ENCODE peak calls at places on chromosomes 16 and 17, in four cellular contexts. J is AG04450, Z is SJCRH30, U is mesenchymal stem cell. W is an unnamed sample.

GRCh38 chr17:4708436-4708835 is 2.0 kb upstream of the ARRB2 start:
- DNase-seq in J (no peak), Z (peak; percentile 76), U (peak; percentile 19), W (no peak)

GRCh38 chr17:35577826-35578194 is 561 bp downstream of the PEX12 start:
- DNase-seq in J (no peak), Z (no peak), U (peak; percentile 50), W (peak; percentile 11)

GRCh38 chr16:47778106-47778803 is 317.1 kb downstream of the PHKB start:
- DNase-seq in J (no peak), Z (no peak), U (no peak), W (no peak)

GRCh38 chr16:8686031-8686621 is 11.7 kb downstream of the ABAT start:
- DNase-seq in J (no peak), Z (peak; percentile 14), U (no peak), W (no peak)

GRCh38 chr17:63478814-63479494 is 2.1 kb downstream of the ACE start:
- DNase-seq in J (peak; percentile 74), Z (peak; percentile 75), U (peak; percentile 90), W (peak; percentile 83)

GRCh38 chr17:31789707-31790505 is 69.1 kb downstream of the COPRS start:
- DNase-seq in J (no peak), Z (no peak), U (no peak), W (no peak)

GRCh38 chr16:78324649-78325274 is 225.3 kb downstream of the WWOX start:
- DNase-seq in J (no peak), Z (no peak), U (no peak), W (no peak)

GRCh38 chr16:86959182-86959651 is 358.0 kb downstream of the C16orf95 start:
- DNase-seq in J (no peak), Z (no peak), U (no peak), W (no peak)

GRCh38 chr17:65334391-65334790 is 197.2 kb downstream of the RGS9 start:
- DNase-seq in J (no peak), Z (no peak), U (no peak), W (no peak)

GRCh38 chr16:53872248-53873221 is 168.6 kb downstream of the FTO start:
- DNase-seq in J (peak; percentile 45), Z (no peak), U (peak; percentile 66), W (peak; percentile 65)

GRCh38 chr16:84267380-84267779 is 27.3 kb upstream of the WFDC1 start:
- DNase-seq in J (no peak), Z (no peak), U (no peak), W (no peak)

GRCh38 chr17:18980682-18981384 is 23.7 kb downstream of the FAM83G start:
- DNase-seq in J (no peak), Z (no peak), U (no peak), W (peak; percentile 72)

GRCh38 chr16:11819798-11820197 is 22.7 kb upstream of the ZC3H7A start:
- DNase-seq in J (no peak), Z (no peak), U (no peak), W (no peak)

GRCh38 chr16:6947291-6947690 is 385.4 kb upstream of the RBFOX1 start:
- DNase-seq in J (no peak), Z (no peak), U (no peak), W (no peak)

GRCh38 chr17:82647593-82648164 is 565 bp downstream of the WDR45B start:
- DNase-seq in J (no peak), Z (peak; percentile 55), U (peak; percentile 70), W (no peak)

GRCh38 chr17:57588086-57588485 is 157.0 kb downstream of the CCDC182 start:
- DNase-seq in J (no peak), Z (no peak), U (peak; percentile 7), W (no peak)

GRCh38 chr16:31508706-31509523 is 724 bp upstream of the RUSF1 start:
- DNase-seq in J (no peak), Z (no peak), U (no peak), W (no peak)

GRCh38 chr17:82218349-82219075 is 5.9 kb upstream of the CCDC57 start:
- DNase-seq in J (no peak), Z (no peak), U (no peak), W (no peak)

GRCh38 chr16:20002936-20003335 is 70.8 kb downstream of the GPR139 start:
- DNase-seq in J (no peak), Z (no peak), U (no peak), W (no peak)

GRCh38 chr17:35460354-35460851 is 11.8 kb upstream of the SLFN13 start:
- DNase-seq in J (no peak), Z (no peak), U (no peak), W (no peak)

GRCh38 chr16:83117810-83118209 is 491.0 kb downstream of the CDH13 start:
- DNase-seq in J (no peak), Z (no peak), U (no peak), W (no peak)

GRCh38 chr17:2542456-2542855 is 30.8 kb upstream of the METTL16 start:
- DNase-seq in J (no peak), Z (no peak), U (no peak), W (no peak)

GRCh38 chr17:66527335-66527734 is 224.9 kb downstream of the PRKCA start:
- DNase-seq in J (no peak), Z (no peak), U (no peak), W (no peak)

GRCh38 chr17:78038748-78039288 is 80.3 kb downstream of the TNRC6C start:
- DNase-seq in J (no peak), Z (peak; percentile 95), U (no peak), W (no peak)

GRCh38 chr17:57875109-57876022 is 25.5 kb upstream of the MRPS23 start:
- DNase-seq in J (peak; percentile 97), Z (peak; percentile 96), U (peak; percentile 99), W (peak; percentile 95)

GRCh38 chr17:51064061-51064735 is 56.5 kb downstream of the SPAG9 start:
- DNase-seq in J (no peak), Z (no peak), U (peak; percentile 9), W (no peak)

GRCh38 chr16:47884131-47884725 is 271.6 kb downstream of the ABCC12 start:
- DNase-seq in J (no peak), Z (no peak), U (no peak), W (no peak)

GRCh38 chr17:67281736-67282135 is 36.7 kb upstream of the HELZ start:
- DNase-seq in J (no peak), Z (no peak), U (no peak), W (no peak)

GRCh38 chr17:74599023-74599399 is 6.9 kb upstream of the CD300LD start:
- DNase-seq in J (no peak), Z (no peak), U (no peak), W (no peak)

GRCh38 chr17:30921544-30922196 is at the start of gene ADAP2:
- DNase-seq in J (no peak), Z (no peak), U (peak; percentile 26), W (no peak)

GRCh38 chr16:87931504-87931903 is 4.8 kb downstream of the CA5A start:
- DNase-seq in J (no peak), Z (peak; percentile 11), U (peak; percentile 29), W (peak; percentile 44)

GRCh38 chr16:84618428-84619102 is 687 bp upstream of the COTL1 start:
- DNase-seq in J (peak; percentile 90), Z (peak; percentile 45), U (peak; percentile 97), W (peak; percentile 94)

GRCh38 chr17:12107905-12108304 is 87.2 kb downstream of the MAP2K4 start:
- DNase-seq in J (no peak), Z (no peak), U (peak; percentile 44), W (no peak)

GRCh38 chr16:20300312-20301097 is 26.8 kb downstream of the GP2 start:
- DNase-seq in J (no peak), Z (peak; percentile 38), U (peak; percentile 18), W (peak; percentile 34)

GRCh38 chr16:85720319-85720637 is 30.6 kb downstream of the C16orf74 start:
- DNase-seq in J (no peak), Z (no peak), U (no peak), W (no peak)

GRCh38 chr16:8905168-8905762 is 23.1 kb downstream of the LITAFD start:
- DNase-seq in J (no peak), Z (no peak), U (peak; percentile 56), W (peak; percentile 41)

GRCh38 chr17:15954222-15954621 is 9.3 kb downstream of the ADORA2B start:
- DNase-seq in J (peak; percentile 72), Z (peak; percentile 78), U (peak; percentile 75), W (peak; percentile 62)

GRCh38 chr17:38577645-38578173 is 28.0 kb downstream of the SRCIN1 start:
- DNase-seq in J (no peak), Z (no peak), U (no peak), W (no peak)
- H3K4me3 ChIP-seq in J (no peak overlapping the region), Z (no peak overlapping the region), U (no peak overlapping the region), W (no peak overlapping the region)

GRCh38 chr16:704552-705380 is 835 bp downstream of the FBXL16 start:
- DNase-seq in J (no peak), Z (no peak), U (no peak), W (no peak)
- H3K4me3 ChIP-seq in J (no peak overlapping the region), Z (peak overlapping the region; percentile 35), U (no peak overlapping the region), W (no peak overlapping the region)

DNA sequence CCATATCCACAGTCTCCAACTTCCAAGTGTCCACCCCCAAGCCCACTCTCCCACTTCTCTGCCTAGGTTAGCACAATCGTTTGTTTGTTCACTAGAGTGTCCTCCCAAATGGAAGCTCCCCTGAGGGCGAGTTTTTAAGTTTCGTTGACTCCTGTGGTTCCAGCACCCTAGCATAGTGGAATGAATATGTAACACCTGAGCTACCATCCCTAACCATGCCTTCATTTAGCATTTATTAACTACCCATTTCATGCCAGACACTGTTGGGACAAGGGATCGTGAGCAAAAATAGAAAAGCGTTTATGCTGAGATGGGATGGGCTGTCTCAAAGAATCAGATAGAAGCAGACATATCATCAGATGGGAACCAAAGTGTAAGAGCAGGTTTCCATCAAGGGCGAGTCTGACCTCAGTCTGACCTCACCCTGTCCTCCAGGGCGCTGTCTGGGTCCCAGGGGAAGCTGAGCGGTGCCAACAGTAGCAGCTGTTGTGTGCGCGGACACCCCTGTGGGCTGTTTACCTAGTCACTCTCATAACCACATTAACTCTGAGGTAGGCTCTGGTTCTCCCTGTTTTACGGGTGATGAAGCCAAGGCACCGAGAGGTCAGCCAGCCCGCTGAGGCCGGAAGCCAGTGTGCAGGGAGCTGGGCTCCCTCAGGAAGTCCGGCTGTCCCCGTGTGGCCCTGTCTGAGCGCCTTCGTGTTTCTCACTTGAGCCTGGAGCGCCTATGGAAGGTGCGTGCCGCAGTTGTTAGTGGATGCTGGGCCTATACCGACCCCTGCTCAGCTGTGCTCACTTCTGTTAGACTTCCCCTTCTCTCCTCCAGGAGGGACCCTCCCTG is 6.2 kb downstream of the CNP start:
- DNase-seq in J (no peak), Z (peak; percentile 91), U (no peak), W (peak; percentile 31)
- H3K4me3 ChIP-seq in J (no peak overlapping the region), Z (no peak overlapping the region), U (no peak overlapping the region), W (no peak overlapping the region)

GRCh38 chr16:681746-682427 is 1.7 kb downstream of the STUB1 start:
- DNase-seq in J (no peak), Z (peak; percentile 52), U (no peak), W (no peak)
- H3K4me3 ChIP-seq in J (peak overlapping the region; percentile 73), Z (peak overlapping the region; percentile 69), U (no peak overlapping the region), W (peak overlapping the region; percentile 22)

DNA sequence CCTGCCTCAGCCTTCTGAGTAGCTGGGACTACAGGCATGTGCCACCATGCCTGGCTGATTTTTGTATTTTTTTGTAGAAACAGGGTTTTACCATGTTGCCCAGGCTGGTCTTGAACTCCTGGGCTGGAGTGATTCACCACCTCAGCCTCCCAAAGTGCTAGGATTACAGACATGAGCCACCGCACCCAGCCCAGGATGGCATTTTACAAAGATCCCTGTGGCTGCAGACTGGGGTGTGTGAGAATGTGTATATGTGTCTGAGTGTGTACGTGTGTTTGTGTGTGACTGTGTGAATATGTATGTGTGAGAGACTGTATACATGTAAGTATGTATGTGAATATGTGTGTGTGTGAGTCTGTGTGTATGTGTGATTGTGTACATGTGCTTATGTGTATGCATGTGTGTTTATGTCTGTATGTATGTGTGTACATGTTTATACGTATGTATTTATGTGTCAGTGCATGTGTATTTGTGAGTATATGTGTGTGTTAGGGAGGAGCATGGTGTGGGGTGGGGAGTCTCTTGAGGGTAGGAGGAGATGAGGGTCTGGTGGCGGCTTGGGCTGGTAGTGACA is 17.0 kb downstream of the RPTOR start:
- DNase-seq in J (no peak), Z (no peak), U (no peak), W (peak; percentile 61)
- H3K4me3 ChIP-seq in J (no peak overlapping the region), Z (no peak overlapping the region), U (no peak overlapping the region), W (no peak overlapping the region)

W was measured in brain microvascular endothelial cell.